ENCODE peak calls at places on chromosome 6, in seven cellular contexts. One of them, this sample, is unnamed.

GRCh38 chr6:1385129-1386042 is 4.0 kb upstream of the FOXF2 start:
- DNase-seq in left ventricle myocardium inferior: no peak
- DNase-seq in cardiac fibroblast: no peak
- DNase-seq in OCI-LY7: no peak
- DNase-seq in fibroblast of pulmonary artery: no peak
- DNase-seq in kidney epithelial cell: no peak
- DNase-seq in endodermal cell: peak
- DNase-seq in this sample: no peak

GRCh38 chr6:3253597-3253961 is 5.2 kb upstream of the PSMG4 start:
- DNase-seq in cardiac fibroblast: no peak
- DNase-seq in left ventricle myocardium inferior: no peak
- DNase-seq in OCI-LY7: no peak
- DNase-seq in fibroblast of pulmonary artery: no peak
- DNase-seq in kidney epithelial cell: no peak
- DNase-seq in endodermal cell: no peak
- DNase-seq in this sample: no peak

GRCh38 chr6:52230685-52231084 is 13.6 kb downstream of the IL17F start:
- DNase-seq in kidney epithelial cell: no peak
- DNase-seq in OCI-LY7: no peak
- DNase-seq in left ventricle myocardium inferior: no peak
- DNase-seq in cardiac fibroblast: no peak
- DNase-seq in fibroblast of pulmonary artery: no peak
- DNase-seq in endodermal cell: no peak
- DNase-seq in this sample: no peak

GRCh38 chr6:97815413-97815812 is 532.4 kb upstream of the MMS22L start:
- DNase-seq in fibroblast of pulmonary artery: no peak
- DNase-seq in left ventricle myocardium inferior: no peak
- DNase-seq in kidney epithelial cell: no peak
- DNase-seq in endodermal cell: no peak
- DNase-seq in cardiac fibroblast: no peak
- DNase-seq in OCI-LY7: no peak
- DNase-seq in this sample: no peak

GRCh38 chr6:33840064-33840926 is 36.5 kb upstream of the MLN start:
- DNase-seq in left ventricle myocardium inferior: no peak
- DNase-seq in cardiac fibroblast: peak
- DNase-seq in kidney epithelial cell: peak
- DNase-seq in endodermal cell: no peak
- DNase-seq in OCI-LY7: no peak
- DNase-seq in fibroblast of pulmonary artery: peak
- DNase-seq in this sample: peak

GRCh38 chr6:139557547-139557946 is 183.1 kb upstream of the CITED2 start:
- DNase-seq in OCI-LY7: no peak
- DNase-seq in left ventricle myocardium inferior: no peak
- DNase-seq in fibroblast of pulmonary artery: no peak
- DNase-seq in kidney epithelial cell: no peak
- DNase-seq in endodermal cell: no peak
- DNase-seq in cardiac fibroblast: no peak
- DNase-seq in this sample: no peak

GRCh38 chr6:93822434-93823265 is 403.3 kb upstream of the EPHA7 start:
- DNase-seq in OCI-LY7: no peak
- DNase-seq in left ventricle myocardium inferior: no peak
- DNase-seq in fibroblast of pulmonary artery: no peak
- DNase-seq in endodermal cell: no peak
- DNase-seq in kidney epithelial cell: no peak
- DNase-seq in cardiac fibroblast: no peak
- DNase-seq in this sample: no peak

GRCh38 chr6:11682525-11682924 is 96.1 kb downstream of the ADTRP start:
- DNase-seq in fibroblast of pulmonary artery: no peak
- DNase-seq in cardiac fibroblast: peak
- DNase-seq in OCI-LY7: no peak
- DNase-seq in kidney epithelial cell: no peak
- DNase-seq in left ventricle myocardium inferior: no peak
- DNase-seq in endodermal cell: no peak
- DNase-seq in this sample: no peak

GRCh38 chr6:47360388-47360787 is 50.7 kb upstream of the TNFRSF21 start:
- DNase-seq in cardiac fibroblast: no peak
- DNase-seq in kidney epithelial cell: no peak
- DNase-seq in left ventricle myocardium inferior: no peak
- DNase-seq in endodermal cell: no peak
- DNase-seq in OCI-LY7: peak
- DNase-seq in fibroblast of pulmonary artery: no peak
- DNase-seq in this sample: no peak

GRCh38 chr6:56244528-56245253 is 2.7 kb downstream of the COL21A1 start:
- DNase-seq in fibroblast of pulmonary artery: no peak
- DNase-seq in cardiac fibroblast: no peak
- DNase-seq in left ventricle myocardium inferior: no peak
- DNase-seq in endodermal cell: no peak
- DNase-seq in kidney epithelial cell: no peak
- DNase-seq in OCI-LY7: no peak
- DNase-seq in this sample: no peak

GRCh38 chr6:164124986-164125385 is 710.5 kb downstream of the QKI start:
- DNase-seq in endodermal cell: no peak
- DNase-seq in left ventricle myocardium inferior: no peak
- DNase-seq in kidney epithelial cell: no peak
- DNase-seq in cardiac fibroblast: no peak
- DNase-seq in fibroblast of pulmonary artery: no peak
- DNase-seq in OCI-LY7: no peak
- DNase-seq in this sample: no peak

GRCh38 chr6:164133095-164133494 is 718.6 kb downstream of the QKI start:
- DNase-seq in kidney epithelial cell: no peak
- DNase-seq in endodermal cell: no peak
- DNase-seq in left ventricle myocardium inferior: no peak
- DNase-seq in OCI-LY7: no peak
- DNase-seq in cardiac fibroblast: peak
- DNase-seq in fibroblast of pulmonary artery: peak
- DNase-seq in this sample: no peak

GRCh38 chr6:164130151-164130550 is 715.6 kb downstream of the QKI start:
- DNase-seq in OCI-LY7: no peak
- DNase-seq in fibroblast of pulmonary artery: no peak
- DNase-seq in endodermal cell: no peak
- DNase-seq in cardiac fibroblast: no peak
- DNase-seq in left ventricle myocardium inferior: peak
- DNase-seq in kidney epithelial cell: no peak
- DNase-seq in this sample: no peak

GRCh38 chr6:164129218-164129617 is 714.7 kb downstream of the QKI start:
- DNase-seq in fibroblast of pulmonary artery: no peak
- DNase-seq in kidney epithelial cell: no peak
- DNase-seq in endodermal cell: no peak
- DNase-seq in cardiac fibroblast: no peak
- DNase-seq in left ventricle myocardium inferior: no peak
- DNase-seq in OCI-LY7: no peak
- DNase-seq in this sample: no peak

GRCh38 chr6:164130585-164130984 is 716.1 kb downstream of the QKI start:
- DNase-seq in endodermal cell: no peak
- DNase-seq in OCI-LY7: no peak
- DNase-seq in fibroblast of pulmonary artery: no peak
- DNase-seq in kidney epithelial cell: no peak
- DNase-seq in cardiac fibroblast: no peak
- DNase-seq in left ventricle myocardium inferior: no peak
- DNase-seq in this sample: no peak
- H3K4me3 ChIP-seq in endodermal cell: no peak
- H3K4me3 ChIP-seq in OCI-LY7: no peak
- H3K4me3 ChIP-seq in fibroblast of pulmonary artery: no peak
- H3K4me3 ChIP-seq in kidney epithelial cell: no peak
- H3K4me3 ChIP-seq in cardiac fibroblast: no peak
- H3K4me3 ChIP-seq in left ventricle myocardium inferior: no peak
- H3K4me3 ChIP-seq in this sample: no peak

GRCh38 chr6:82179415-82179814 is 68.1 kb downstream of the IBTK start:
- DNase-seq in cardiac fibroblast: no peak
- DNase-seq in left ventricle myocardium inferior: no peak
- DNase-seq in fibroblast of pulmonary artery: no peak
- DNase-seq in kidney epithelial cell: no peak
- DNase-seq in endodermal cell: no peak
- DNase-seq in OCI-LY7: no peak
- DNase-seq in this sample: no peak

GRCh38 chr6:82178759-82179112 is 68.8 kb downstream of the IBTK start:
- DNase-seq in cardiac fibroblast: no peak
- DNase-seq in endodermal cell: no peak
- DNase-seq in fibroblast of pulmonary artery: no peak
- DNase-seq in kidney epithelial cell: no peak
- DNase-seq in OCI-LY7: no peak
- DNase-seq in left ventricle myocardium inferior: no peak
- DNase-seq in this sample: no peak

GRCh38 chr6:82182756-82183155 is 64.8 kb downstream of the IBTK start:
- DNase-seq in fibroblast of pulmonary artery: peak
- DNase-seq in left ventricle myocardium inferior: no peak
- DNase-seq in kidney epithelial cell: no peak
- DNase-seq in OCI-LY7: no peak
- DNase-seq in cardiac fibroblast: peak
- DNase-seq in endodermal cell: no peak
- DNase-seq in this sample: no peak

GRCh38 chr6:82176616-82177015 is 70.9 kb downstream of the IBTK start:
- DNase-seq in kidney epithelial cell: no peak
- DNase-seq in OCI-LY7: no peak
- DNase-seq in fibroblast of pulmonary artery: peak
- DNase-seq in endodermal cell: no peak
- DNase-seq in cardiac fibroblast: peak
- DNase-seq in left ventricle myocardium inferior: no peak
- DNase-seq in this sample: no peak

DNA sequence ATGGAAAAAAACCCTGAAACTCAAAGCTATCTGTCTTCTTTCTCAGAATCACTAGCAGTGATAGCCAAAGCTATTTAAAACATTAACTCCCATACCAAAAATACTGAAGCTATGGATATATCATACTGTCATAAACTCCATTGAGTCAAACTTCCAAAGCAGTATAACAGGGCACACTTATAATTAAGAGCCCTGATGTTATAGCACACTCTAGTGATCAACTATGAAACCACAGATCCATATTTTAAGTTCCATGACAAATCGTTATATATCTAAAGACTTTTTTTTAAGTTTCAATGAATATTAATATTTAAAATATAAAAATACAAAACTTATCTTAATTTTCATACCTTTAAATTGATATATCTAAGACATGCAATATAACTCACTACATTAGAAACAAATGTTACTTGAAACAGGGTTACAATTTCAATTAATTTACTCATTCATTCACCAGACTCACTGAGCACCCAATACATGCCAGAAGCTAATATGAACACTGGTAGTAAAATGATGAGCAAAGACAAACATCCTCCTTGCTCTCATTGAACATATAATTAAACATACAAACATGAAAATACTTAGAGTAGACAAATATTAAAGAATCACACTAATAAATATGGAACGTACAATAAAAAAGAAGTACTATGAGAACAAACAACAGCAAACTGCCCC is 69.3 kb downstream of the IBTK start:
- DNase-seq in cardiac fibroblast: peak
- DNase-seq in left ventricle myocardium inferior: no peak
- DNase-seq in kidney epithelial cell: no peak
- DNase-seq in endodermal cell: no peak
- DNase-seq in OCI-LY7: no peak
- DNase-seq in fibroblast of pulmonary artery: peak
- DNase-seq in this sample: peak
- TF ChIP-seq CTCF in cardiac fibroblast: peak
- TF ChIP-seq CTCF in left ventricle myocardium inferior: peak
- TF ChIP-seq CTCF in kidney epithelial cell: peak
- TF ChIP-seq CTCF in endodermal cell: peak
- TF ChIP-seq CTCF in OCI-LY7: peak
- TF ChIP-seq CTCF in fibroblast of pulmonary artery: peak
- TF ChIP-seq CTCF in this sample: peak

DNA sequence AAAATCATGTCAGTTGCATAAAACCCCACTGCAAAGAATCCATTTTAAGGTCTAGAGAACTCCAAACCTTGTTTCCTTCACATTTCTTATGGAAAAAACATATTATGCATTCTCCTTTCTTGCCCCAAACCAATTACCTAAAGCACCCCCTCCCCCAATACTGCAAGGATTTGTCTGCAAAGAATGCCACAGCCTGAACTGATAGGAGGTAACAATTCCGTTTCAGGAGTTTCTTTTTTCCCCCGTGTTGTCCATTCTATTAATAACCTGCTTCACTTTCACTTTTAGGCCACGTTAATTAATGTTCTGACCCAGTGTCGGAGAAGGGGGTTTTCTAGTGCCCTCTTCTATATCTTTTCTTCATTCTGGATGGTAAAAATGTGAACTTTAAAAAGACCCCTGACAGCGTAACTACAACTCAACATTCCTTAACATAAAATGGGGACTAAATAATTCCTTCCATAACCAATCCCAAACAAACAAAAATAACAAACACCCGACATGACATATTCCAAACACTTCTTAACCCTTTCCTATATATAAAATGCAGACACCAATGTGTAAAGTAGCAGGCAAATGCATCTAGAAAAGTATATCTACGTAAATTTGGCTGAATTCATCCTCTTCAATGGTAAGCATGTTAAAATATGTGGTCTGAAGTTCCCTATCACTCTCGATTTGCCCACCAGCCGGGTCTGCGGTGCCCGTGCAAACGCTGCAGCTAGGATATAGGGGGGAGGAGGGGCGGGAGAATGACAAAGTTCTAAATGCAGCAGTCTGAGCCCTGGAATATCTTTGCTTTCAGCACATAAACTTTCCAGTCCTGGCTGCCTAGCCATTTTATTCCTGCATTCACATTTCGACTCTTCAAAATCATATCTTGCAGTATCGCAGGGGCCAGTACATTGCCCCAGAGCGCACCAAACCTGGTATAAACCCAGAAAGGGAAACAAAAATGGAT is 978 bp downstream of the NRN1 start:
- DNase-seq in left ventricle myocardium inferior: no peak
- DNase-seq in kidney epithelial cell: no peak
- DNase-seq in endodermal cell: peak
- DNase-seq in fibroblast of pulmonary artery: no peak
- DNase-seq in cardiac fibroblast: no peak
- DNase-seq in OCI-LY7: no peak
- DNase-seq in this sample: no peak
- H3K4me3 ChIP-seq in left ventricle myocardium inferior: peak
- H3K4me3 ChIP-seq in kidney epithelial cell: peak
- H3K4me3 ChIP-seq in endodermal cell: peak
- H3K4me3 ChIP-seq in fibroblast of pulmonary artery: no peak
- H3K4me3 ChIP-seq in cardiac fibroblast: no peak
- H3K4me3 ChIP-seq in OCI-LY7: peak
- H3K4me3 ChIP-seq in this sample: no peak

DNA sequence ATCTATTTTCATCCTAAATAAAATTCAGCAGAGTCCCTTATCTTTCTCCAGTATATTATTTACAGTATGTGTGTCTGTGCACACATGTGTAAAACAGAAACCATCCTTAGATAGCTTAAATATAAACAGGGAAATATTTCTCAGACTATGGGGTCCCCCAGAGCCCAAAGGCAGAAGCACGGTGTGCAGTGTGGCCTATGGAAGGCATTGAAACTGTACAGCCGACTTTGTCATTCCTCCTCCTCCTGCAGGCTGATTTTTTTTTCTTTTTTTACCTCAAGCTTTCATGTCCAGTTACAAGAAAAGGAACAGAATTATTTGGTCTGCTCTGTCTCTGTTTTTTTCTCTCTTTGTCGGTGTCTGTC is 31.9 kb upstream of the SLC35D3 start:
- DNase-seq in cardiac fibroblast: no peak
- DNase-seq in kidney epithelial cell: no peak
- DNase-seq in OCI-LY7: no peak
- DNase-seq in endodermal cell: no peak
- DNase-seq in left ventricle myocardium inferior: no peak
- DNase-seq in fibroblast of pulmonary artery: no peak
- DNase-seq in this sample: no peak
- TF ChIP-seq CTCF in cardiac fibroblast: no peak
- TF ChIP-seq CTCF in kidney epithelial cell: no peak
- TF ChIP-seq CTCF in OCI-LY7: peak
- TF ChIP-seq CTCF in endodermal cell: no peak
- TF ChIP-seq CTCF in left ventricle myocardium inferior: no peak
- TF ChIP-seq CTCF in fibroblast of pulmonary artery: no peak
- TF ChIP-seq CTCF in this sample: no peak

This sample was measured in retinal pigment epithelial cell.